ENCODE peak calls at places on chromosomes 12 and 14, in five cellular contexts. K, X, J, O and C are unnamed samples.

GRCh38 chr14:94093418-94093817 is 12.3 kb downstream of the IFI27L1 start:
- DNase-seq in K (no peak), X (no peak), J (no peak), O (no peak), C (no peak)

GRCh38 chr12:49750027-49750977 is 8.9 kb downstream of the TMBIM6 start:
- DNase-seq in K (peak), X (peak), J (no peak), O (peak), C (no peak)

GRCh38 chr12:99259040-99259934 is 388.3 kb upstream of the GARIN6 start:
- DNase-seq in K (peak), X (peak), J (no peak), O (no peak), C (no peak)

GRCh38 chr12:98416845-98417244 is 98.5 kb upstream of the TMPO start:
- DNase-seq in K (peak), X (peak), J (no peak), O (no peak), C (no peak)

GRCh38 chr12:122155705-122156104 is 18.3 kb downstream of the IL31 start:
- DNase-seq in K (no peak), X (no peak), J (no peak), O (no peak), C (no peak)

GRCh38 chr14:90534091-90534837 is 137.4 kb downstream of the CALM1 start:
- DNase-seq in K (peak), X (peak), J (no peak), O (no peak), C (no peak)

GRCh38 chr12:90816353-90817089 is 138.5 kb downstream of the CCER1 start:
- DNase-seq in K (no peak), X (peak), J (no peak), O (no peak), C (no peak)

GRCh38 chr14:105867961-105868599 is 341.7 kb downstream of the TMEM121 start:
- DNase-seq in K (no peak), X (no peak), J (peak), O (no peak), C (no peak)

GRCh38 chr12:104701756-104702155 is 245.0 kb downstream of the CHST11 start:
- DNase-seq in K (no peak), X (no peak), J (no peak), O (no peak), C (no peak)

GRCh38 chr12:12443482-12443881 is 86.6 kb downstream of the BORCS5 start:
- DNase-seq in K (no peak), X (peak), J (peak), O (no peak), C (no peak)

GRCh38 chr12:51441583-51441982 is 17.0 kb downstream of the SLC4A8 start:
- DNase-seq in K (no peak), X (peak), J (no peak), O (peak), C (no peak)

GRCh38 chr14:32171469-32171868 is 30.4 kb upstream of the RNU6-7 start:
- DNase-seq in K (no peak), X (no peak), J (no peak), O (no peak), C (no peak)

GRCh38 chr14:97453991-97454390 is 656.8 kb downstream of the VRK1 start:
- DNase-seq in K (no peak), X (no peak), J (no peak), O (no peak), C (no peak)

GRCh38 chr12:6871052-6871957 is 1.8 kb downstream of the SPSB2 start:
- DNase-seq in K (peak), X (no peak), J (no peak), O (no peak), C (peak)

GRCh38 chr14:96065661-96066459 is 26.7 kb downstream of the C14orf132 start:
- DNase-seq in K (no peak), X (no peak), J (peak), O (no peak), C (no peak)

GRCh38 chr12:57803317-57803893 is 15.1 kb downstream of the AVIL start:
- DNase-seq in K (peak), X (peak), J (no peak), O (no peak), C (peak)

GRCh38 chr12:75725505-75726120 is 214.2 kb upstream of the KRR1 start:
- DNase-seq in K (no peak), X (no peak), J (no peak), O (peak), C (no peak)

GRCh38 chr12:128140551-128140950 is 126.4 kb upstream of the TMEM132C start:
- DNase-seq in K (no peak), X (no peak), J (no peak), O (no peak), C (no peak)

GRCh38 chr14:61662437-61663311 is 32.6 kb upstream of the HIF1A start:
- DNase-seq in K (peak), X (peak), J (no peak), O (peak), C (peak)

GRCh38 chr12:129997239-129997638 is 93.4 kb upstream of the TMEM132D start:
- DNase-seq in K (no peak), X (no peak), J (no peak), O (no peak), C (no peak)

GRCh38 chr12:57454566-57455373 is at the start of gene INHBE:
- DNase-seq in K (peak), X (peak), J (no peak), O (no peak), C (no peak)

GRCh38 chr12:112664569-112664968 is 127.0 kb upstream of the RPH3A start:
- DNase-seq in K (peak), X (peak), J (no peak), O (no peak), C (no peak)

GRCh38 chr12:40222247-40222646 is 2.5 kb upstream of the LRRK2 start:
- DNase-seq in K (peak), X (no peak), J (no peak), O (no peak), C (no peak)

GRCh38 chr12:47967461-47968430 is 4.3 kb downstream of the TMEM106C start:
- DNase-seq in K (no peak), X (peak), J (no peak), O (no peak), C (no peak)

GRCh38 chr12:54389536-54390175 is 5.1 kb upstream of the ZNF385A start:
- DNase-seq in K (no peak), X (no peak), J (no peak), O (no peak), C (no peak)

GRCh38 chr12:54390176-54390667 is 5.7 kb upstream of the ZNF385A start:
- DNase-seq in K (peak), X (no peak), J (no peak), O (no peak), C (no peak)

GRCh38 chr12:54392485-54393349 is 8.2 kb upstream of the ZNF385A start:
- DNase-seq in K (no peak), X (no peak), J (no peak), O (no peak), C (no peak)

GRCh38 chr12:54389139-54389508 is 4.6 kb upstream of the ZNF385A start:
- DNase-seq in K (no peak), X (no peak), J (no peak), O (no peak), C (no peak)

GRCh38 chr12:54390668-54391551 is 6.4 kb upstream of the ZNF385A start:
- DNase-seq in K (peak), X (no peak), J (no peak), O (no peak), C (peak)
- TF ChIP-seq CTCF in K (no peak), X (no peak), J (no peak), O (no peak), C (peak)

GRCh38 chr12:94725375-94726168 is 75.2 kb upstream of the TMCC3 start:
- DNase-seq in K (peak), X (peak), J (peak), O (peak), C (peak)
- TF ChIP-seq CTCF in K (no peak), X (peak), J (no peak), O (peak), C (peak)

GRCh38 chr12:29073631-29074239 is 75.3 kb upstream of the FAR2 start:
- DNase-seq in K (peak), X (peak), J (no peak), O (peak), C (peak)
- TF ChIP-seq CTCF in K (peak), X (peak), J (peak), O (peak), C (peak)

GRCh38 chr12:85923767-85924331 is 49.8 kb downstream of the NTS start:
- DNase-seq in K (peak), X (peak), J (no peak), O (peak), C (peak)
- TF ChIP-seq CTCF in K (peak), X (peak), J (no peak), O (peak), C (peak)

GRCh38 chr12:108150436-108150835 is 21.3 kb downstream of the WSCD2 start:
- DNase-seq in K (no peak), X (no peak), J (no peak), O (no peak), C (no peak)
- TF ChIP-seq CTCF in K (no peak), X (no peak), J (no peak), O (no peak), C (no peak)

GRCh38 chr12:124577986-124578385 is 10.6 kb upstream of the NCOR2 start:
- DNase-seq in K (no peak), X (no peak), J (no peak), O (no peak), C (no peak)

GRCh38 chr12:124578854-124579253 is 11.4 kb upstream of the NCOR2 start:
- DNase-seq in K (no peak), X (no peak), J (no peak), O (no peak), C (no peak)

GRCh38 chr12:124577374-124577773 is 10.0 kb upstream of the NCOR2 start:
- DNase-seq in K (no peak), X (no peak), J (no peak), O (no peak), C (no peak)

GRCh38 chr12:124579921-124580517 is 12.6 kb upstream of the NCOR2 start:
- DNase-seq in K (no peak), X (no peak), J (no peak), O (no peak), C (no peak)

DNA sequence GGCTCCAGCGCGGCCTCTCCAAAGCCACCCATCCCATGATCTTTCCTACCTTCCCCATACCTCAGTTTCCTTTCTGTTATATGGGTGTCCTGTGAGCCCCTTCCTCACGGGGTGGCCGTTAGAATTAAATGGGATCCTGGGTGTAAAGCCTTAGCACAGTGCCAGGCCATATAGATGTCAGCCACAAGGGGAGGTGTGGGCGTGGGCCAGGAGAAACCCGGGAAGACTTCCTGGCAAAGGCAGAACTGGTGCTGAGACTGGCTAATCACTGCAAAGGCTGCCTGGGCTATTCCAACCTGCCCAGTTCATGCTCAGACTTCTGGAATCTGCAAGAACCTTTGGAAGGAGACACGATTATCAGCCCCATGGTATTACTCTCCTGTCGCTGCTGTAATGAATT is 11.0 kb upstream of the NCOR2 start:
- DNase-seq in K (no peak), X (no peak), J (no peak), O (no peak), C (no peak)
- TF ChIP-seq CTCF in K (no peak), X (no peak), J (no peak), O (peak), C (no peak)

GRCh38 chr12:96414637-96415036 is 14.4 kb upstream of the CDK17 start:
- DNase-seq in K (no peak), X (no peak), J (no peak), O (no peak), C (no peak)
- TF ChIP-seq CTCF in K (no peak), X (no peak), J (no peak), O (no peak), C (no peak)